ENCODE peak calls at places on chromosomes 4 and X, in four cellular contexts. S is NCI-H1417, H is mesothelial cell of epicardium, I is esophagus squamous epithelium. D is an unnamed sample.

GRCh38 chr4:1843852-1844251 is 12.1 kb downstream of the LETM1 start:
- DNase-seq in H (no peak), S (no peak), I (no peak), D (no peak)

GRCh38 chr4:130368668-130369067 is 1272.7 kb downstream of the C4orf33 start:
- DNase-seq in S (no peak), I (no peak), H (no peak), D (no peak)

GRCh38 chr4:12873351-12873750 is 610.8 kb downstream of the RAB28 start:
- DNase-seq in S (no peak), H (no peak), I (no peak), D (no peak)

GRCh38 chrX:7059214-7059838 is 88.2 kb upstream of the STS start:
- DNase-seq in I (no peak), H (no peak), S (no peak), D (no peak)

GRCh38 chrX:81263067-81263466 is 61.2 kb downstream of the SH3BGRL start:
- DNase-seq in I (no peak), H (no peak), S (peak; percentile 17), D (no peak)

GRCh38 chrX:72079607-72080006 is 52.1 kb downstream of the RTL5 start:
- DNase-seq in I (no peak), H (no peak), S (no peak), D (no peak)

GRCh38 chr4:55132775-55133174 is 7.4 kb upstream of the KDR start:
- DNase-seq in I (no peak), H (no peak), S (no peak), D (no peak)

GRCh38 chr4:188934320-188934975 is 795.2 kb downstream of the TRIML1 start:
- DNase-seq in H (no peak), I (no peak), S (no peak), D (no peak)

GRCh38 chr4:174764105-174764729 is 64.8 kb downstream of the GLRA3 start:
- DNase-seq in S (peak; percentile 8), I (no peak), H (no peak), D (no peak)

GRCh38 chr4:8699479-8700145 is 107.0 kb downstream of the CPZ start:
- DNase-seq in H (peak; percentile 32), I (no peak), S (no peak), D (no peak)

GRCh38 chr4:31984872-31985271 is 1264.7 kb downstream of the PCDH7 start:
- DNase-seq in S (no peak), H (no peak), I (no peak), D (no peak)

GRCh38 chrX:39479856-39480255 is 617.9 kb downstream of the BCOR start:
- DNase-seq in H (no peak), I (no peak), S (no peak), D (no peak)

GRCh38 chr4:125187621-125188176 is 127.1 kb upstream of the FAT4 start:
- DNase-seq in S (no peak), I (no peak), H (no peak), D (no peak)

GRCh38 chr4:26325191-26325590 is 4.4 kb downstream of the RBPJ start:
- DNase-seq in I (no peak), S (no peak), H (no peak), D (no peak)

GRCh38 chr4:181968371-181968770 is 274.8 kb upstream of the TENM3 start:
- DNase-seq in S (no peak), I (no peak), H (no peak), D (no peak)

GRCh38 chr4:110515676-110516075 is 39.7 kb downstream of the ENPEP start:
- DNase-seq in H (no peak), S (peak; percentile 32), I (no peak), D (no peak)

GRCh38 chrX:104324461-104324860 is 69.7 kb upstream of the ESX1 start:
- DNase-seq in S (no peak), I (no peak), H (no peak), D (no peak)

D was measured in cerebellar nuclear complex.